ENCODE peak calls at places on chromosomes 12 and 14, in five cellular contexts. E, Y, U, X and V are unnamed samples. For H3K4me1, the result is how much of the 10 kb centered on the place peaks cover.

GRCh38 chr14:71668942-71669341 is 263.3 kb upstream of the RGS6 start:
- DNase-seq in E (no peak), Y (no peak), U (no peak), X (no peak), V (no peak)

GRCh38 chr14:26125039-26125438 is 472.8 kb downstream of the NOVA1 start:
- DNase-seq in E (no peak), Y (no peak), U (no peak), X (no peak), V (no peak)

GRCh38 chr14:52279405-52279804 is 11.9 kb downstream of the PTGDR start:
- DNase-seq in E (no peak), Y (no peak), U (peak), X (no peak), V (no peak)

GRCh38 chr12:123771261-123771660 is 9.2 kb downstream of the DNAH10 start:
- DNase-seq in E (no peak), Y (no peak), U (no peak), X (no peak), V (no peak)

GRCh38 chr14:59311723-59312122 is 123.3 kb downstream of the DAAM1 start:
- DNase-seq in E (no peak), Y (no peak), U (no peak), X (no peak), V (no peak)

GRCh38 chr14:103562135-103562384 is 397 bp downstream of the BAG5 start:
- DNase-seq in E (no peak), Y (no peak), U (no peak), X (no peak), V (no peak)

GRCh38 chr12:84056-84455 is 17.5 kb downstream of the IQSEC3 start:
- DNase-seq in E (no peak), Y (no peak), U (no peak), X (no peak), V (no peak)

GRCh38 chr12:71661977-71662522 is 1.6 kb downstream of the ZFC3H1 start:
- DNase-seq in E (no peak), Y (no peak), U (no peak), X (no peak), V (no peak)

GRCh38 chr14:64826333-64826732 is 53.4 kb downstream of the SPTB start:
- DNase-seq in E (no peak), Y (no peak), U (no peak), X (no peak), V (no peak)

GRCh38 chr14:90965765-90966164 is 94.7 kb downstream of the RPS6KA5 start:
- DNase-seq in E (no peak), Y (no peak), U (peak), X (no peak), V (no peak)

GRCh38 chr12:112004041-112004440 is 8.9 kb downstream of the TMEM116 start:
- DNase-seq in E (no peak), Y (no peak), U (no peak), X (no peak), V (no peak)

GRCh38 chr14:99480856-99481744 is at the start of the genes CCNK and SETD3:
- DNase-seq in E (peak), Y (peak), U (peak), X (peak), V (peak)

GRCh38 chr14:63717704-63718103 is 10.2 kb downstream of the SGPP1 start:
- DNase-seq in E (peak), Y (no peak), U (peak), X (no peak), V (no peak)

GRCh38 chr12:58965568-58965967 is 45.3 kb upstream of the LRIG3 start:
- DNase-seq in E (no peak), Y (no peak), U (no peak), X (no peak), V (no peak)

GRCh38 chr14:53539489-53540126 is 386.5 kb upstream of the DDHD1 start:
- DNase-seq in E (peak), Y (peak), U (peak), X (peak), V (peak)

GRCh38 chr12:64392221-64392620 is 1.7 kb upstream of the C12orf56 start:
- DNase-seq in E (no peak), Y (no peak), U (peak), X (no peak), V (no peak)

GRCh38 chr12:124386661-124387509 is 92.0 kb downstream of the RFLNA start:
- DNase-seq in E (no peak), Y (no peak), U (no peak), X (no peak), V (no peak)

GRCh38 chr12:122845865-122846621 is 10.8 kb downstream of the HIP1R start:
- DNase-seq in E (no peak), Y (no peak), U (no peak), X (no peak), V (no peak)

GRCh38 chr12:82366182-82366581 is 7.9 kb downstream of the METTL25 start:
- DNase-seq in E (no peak), Y (no peak), U (no peak), X (no peak), V (no peak)

GRCh38 chr14:35826218-35826951 is at the start of gene BRMS1L:
- DNase-seq in E (peak), Y (peak), U (peak), X (peak), V (peak)

GRCh38 chr14:30974628-30975027 is 50.8 kb upstream of the AP4S1 start:
- DNase-seq in E (no peak), Y (no peak), U (no peak), X (no peak), V (no peak)

GRCh38 chr12:131363841-131364425 is 347.0 kb upstream of the SFSWAP start:
- DNase-seq in E (no peak), Y (no peak), U (peak), X (no peak), V (no peak)

GRCh38 chr12:70774055-70774454 is 136.8 kb upstream of the PTPRB start:
- DNase-seq in E (no peak), Y (no peak), U (no peak), X (no peak), V (no peak)

GRCh38 chr12:22105542-22105941 is 59.5 kb downstream of the CMAS start:
- DNase-seq in E (no peak), Y (no peak), U (no peak), X (no peak), V (no peak)

GRCh38 chr12:96193725-96194571 is at the start of gene ELK3:
- DNase-seq in E (no peak), Y (no peak), U (peak), X (peak), V (peak)

GRCh38 chr14:21860172-21860571 is 186.6 kb upstream of the OR4E1 start:
- DNase-seq in E (peak), Y (no peak), U (peak), X (peak), V (peak)

GRCh38 chr12:46276756-46277155 is 7.9 kb upstream of the SLC38A1 start:
- DNase-seq in E (no peak), Y (no peak), U (no peak), X (no peak), V (no peak)

GRCh38 chr12:114757926-114758325 is 74.0 kb upstream of the TBX3 start:
- DNase-seq in E (no peak), Y (no peak), U (no peak), X (no peak), V (no peak)

GRCh38 chr12:62983594-62983993 is 48.6 kb upstream of the PPM1H start:
- DNase-seq in E (peak), Y (peak), U (peak), X (peak), V (no peak)

GRCh38 chr12:12803186-12803585 is 10.0 kb upstream of the DDX47 start:
- DNase-seq in E (peak), Y (no peak), U (peak), X (peak), V (no peak)

GRCh38 chr14:34457186-34457585 is 4.9 kb downstream of the SPTSSA start:
- DNase-seq in E (no peak), Y (no peak), U (no peak), X (no peak), V (no peak)

GRCh38 chr12:119179335-119180021 is 747 bp downstream of the HSPB8 start:
- DNase-seq in E (peak), Y (no peak), U (no peak), X (peak), V (peak)

GRCh38 chr12:53518381-53518780 is 11.1 kb upstream of the NPFF start:
- DNase-seq in E (no peak), Y (no peak), U (no peak), X (no peak), V (no peak)

GRCh38 chr14:61145258-61145902 is 135.8 kb downstream of the TMEM30B start:
- DNase-seq in E (no peak), Y (no peak), U (no peak), X (no peak), V (no peak)

GRCh38 chr12:129552996-129553750 is 350.7 kb downstream of the TMEM132D start:
- DNase-seq in E (no peak), Y (no peak), U (no peak), X (no peak), V (no peak)

GRCh38 chr14:74888164-74889158 is 6.7 kb downstream of the DLST start:
- DNase-seq in E (peak), Y (no peak), U (peak), X (no peak), V (no peak)

GRCh38 chr12:131555866-131556265 is 155.0 kb upstream of the SFSWAP start:
- DNase-seq in E (no peak), Y (no peak), U (no peak), X (no peak), V (no peak)

DNA sequence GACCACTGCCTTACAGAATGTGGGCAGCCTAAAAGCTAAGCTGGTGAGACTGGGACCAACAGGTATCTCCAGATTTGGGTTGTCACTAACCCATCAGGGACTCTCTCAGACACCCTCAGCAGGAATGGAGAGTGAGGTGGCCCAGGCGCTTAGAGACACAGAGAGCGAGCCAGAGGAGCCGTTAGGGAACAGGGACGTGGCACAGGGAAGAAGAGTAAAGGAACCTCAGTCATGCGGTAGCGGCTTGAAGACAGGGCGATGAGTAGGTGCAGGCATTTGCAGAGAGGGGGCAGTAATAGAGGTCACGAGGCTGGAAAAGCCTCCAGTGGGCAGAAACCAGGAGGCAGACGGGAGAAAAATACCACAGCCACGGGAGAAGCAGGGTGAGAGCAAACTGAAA is 158.0 kb upstream of the CCND2 start:
- DNase-seq in E (no peak), Y (no peak), U (no peak), X (no peak), V (no peak)
- H3K4me1 ChIP-seq in E (under half), Y (under half), U (under half), X (under half), V (under half)

GRCh38 chr12:3200779-3201738 is 123.9 kb downstream of the TSPAN9 start:
- DNase-seq in E (no peak), Y (no peak), U (no peak), X (no peak), V (no peak)
- TF ChIP-seq ZNF274 in E (no peak), Y (no peak), U (no peak), X (no peak), V (no peak)

GRCh38 chr12:92623386-92623785 is 79.4 kb upstream of the PLEKHG7 start:
- DNase-seq in E (no peak), Y (no peak), U (no peak), X (no peak), V (no peak)
- H3K4me1 ChIP-seq in E (under half), Y (under half), U (under half), X (under half), V (under half)

GRCh38 chr14:89589400-89590128 is 172.5 kb upstream of the FOXN3 start:
- DNase-seq in E (no peak), Y (no peak), U (no peak), X (no peak), V (no peak)
- TF ChIP-seq ZNF274 in E (no peak), Y (no peak), U (no peak), X (no peak), V (no peak)

DNA sequence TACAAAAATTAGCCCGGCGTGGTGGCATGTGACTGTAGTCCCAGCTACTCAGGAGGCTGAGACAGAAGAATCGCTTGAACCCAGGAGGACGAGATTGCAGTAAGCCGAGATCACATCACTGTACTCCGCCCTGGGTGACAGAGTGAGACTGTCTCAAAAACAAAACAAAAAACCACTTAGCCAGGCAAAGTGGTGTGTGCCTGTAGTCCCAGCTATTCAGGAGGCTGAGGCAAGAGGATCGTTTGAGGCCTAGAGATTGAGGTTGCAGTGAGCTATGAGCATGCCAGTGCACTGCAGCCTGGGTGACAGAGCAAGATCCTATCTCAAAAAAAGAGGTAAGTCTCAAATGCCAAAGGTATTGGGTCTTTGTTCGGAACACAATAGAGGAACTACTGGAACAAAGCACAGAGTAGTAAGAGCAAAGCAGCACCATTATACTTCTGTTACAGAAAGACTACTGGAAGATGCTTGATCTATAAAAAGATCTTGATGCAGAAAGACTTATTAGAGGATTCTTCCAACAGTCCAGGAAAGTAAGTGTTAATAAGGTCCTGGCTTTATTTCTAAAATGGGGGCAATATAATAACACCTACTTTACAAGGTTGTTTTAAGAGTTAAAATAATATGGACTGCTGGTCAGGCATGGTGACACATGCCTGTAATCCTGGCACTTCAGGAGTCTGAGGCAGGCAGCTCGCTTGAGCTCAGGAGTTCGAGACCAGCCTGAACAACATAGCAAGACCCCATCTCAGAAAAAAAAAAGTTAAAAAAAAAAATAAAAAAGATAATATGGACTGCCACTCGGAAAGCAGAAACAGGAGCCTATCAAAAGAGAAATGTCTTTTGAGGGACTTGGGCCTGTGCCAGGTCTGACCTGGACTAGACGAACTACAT is 29.9 kb downstream of the BTBD7 start:
- DNase-seq in E (no peak), Y (no peak), U (no peak), X (no peak), V (no peak)
- H3K4me1 ChIP-seq in E (under half), Y (under half), U (under half), X (under half), V (under half)

GRCh38 chr12:52060498-52061177 is 9.1 kb upstream of the ATG101 start:
- DNase-seq in E (no peak), Y (no peak), U (no peak), X (no peak), V (no peak)
- TF ChIP-seq ZNF274 in E (no peak), Y (no peak), U (no peak), X (no peak), V (no peak)

GRCh38 chr12:121062391-121063045 is 23.5 kb upstream of the OASL start:
- DNase-seq in E (no peak), Y (no peak), U (no peak), X (no peak), V (no peak)
- H3K4me1 ChIP-seq in E (under half), Y (under half), U (under half), X (under half), V (under half)

GRCh38 chr12:74896186-74896585 is 313.5 kb downstream of the KCNC2 start:
- DNase-seq in E (no peak), Y (no peak), U (no peak), X (no peak), V (no peak)
- TF ChIP-seq ZNF274 in E (no peak), Y (no peak), U (no peak), X (no peak), V (no peak)